ENCODE peak calls at places on chromosomes 4 and X, in four cellular contexts. One of them, this sample, is unnamed.

GRCh38 chr4:153156263-153156662 is 48.0 kb upstream of the TRIM2 start:
- DNase-seq in A549: no peak
- DNase-seq in GM12878: no peak
- DNase-seq in K562: peak; percentile 47
- DNase-seq in this sample: no peak

GRCh38 chr4:73070072-73070385 is 513 bp upstream of the COX18 start:
- DNase-seq in A549: no peak
- DNase-seq in GM12878: no peak
- DNase-seq in K562: no peak
- DNase-seq in this sample: no peak

GRCh38 chrX:23938690-23939089 is 30.9 kb downstream of the CXorf58 start:
- DNase-seq in A549: peak; percentile 29
- DNase-seq in GM12878: no peak
- DNase-seq in K562: no peak
- DNase-seq in this sample: no peak

GRCh38 chr4:158729716-158730559 is 6.7 kb upstream of the PPID start:
- DNase-seq in A549: peak; percentile 60
- DNase-seq in GM12878: peak; percentile 44
- DNase-seq in K562: no peak
- DNase-seq in this sample: peak; percentile 67

GRCh38 chr4:40916880-40917279 is 167.1 kb downstream of the NSUN7 start:
- DNase-seq in A549: peak; percentile 38
- DNase-seq in GM12878: no peak
- DNase-seq in K562: peak; percentile 55
- DNase-seq in this sample: peak; percentile 27

GRCh38 chr4:160375746-160376452 is 1273.0 kb downstream of the RAPGEF2 start:
- DNase-seq in A549: no peak
- DNase-seq in GM12878: no peak
- DNase-seq in K562: no peak
- DNase-seq in this sample: no peak

GRCh38 chrX:71532078-71532752 is 689 bp upstream of the OGT start:
- DNase-seq in A549: peak; percentile 12
- DNase-seq in GM12878: no peak
- DNase-seq in K562: no peak
- DNase-seq in this sample: no peak

GRCh38 chrX:13463608-13464007 is 105.8 kb upstream of the EGFL6 start:
- DNase-seq in A549: peak; percentile 6
- DNase-seq in GM12878: no peak
- DNase-seq in K562: no peak
- DNase-seq in this sample: no peak

GRCh38 chr4:31702291-31702690 is 982.1 kb downstream of the PCDH7 start:
- DNase-seq in A549: no peak
- DNase-seq in GM12878: no peak
- DNase-seq in K562: no peak
- DNase-seq in this sample: no peak

GRCh38 chrX:2928583-2929434 is at the start of gene ARSD:
- DNase-seq in A549: peak; percentile 97
- DNase-seq in GM12878: no peak
- DNase-seq in K562: no peak
- DNase-seq in this sample: peak; percentile 74

GRCh38 chr4:8533274-8533865 is 46.8 kb upstream of the GPR78 start:
- DNase-seq in A549: no peak
- DNase-seq in GM12878: no peak
- DNase-seq in K562: no peak
- DNase-seq in this sample: no peak

DNA sequence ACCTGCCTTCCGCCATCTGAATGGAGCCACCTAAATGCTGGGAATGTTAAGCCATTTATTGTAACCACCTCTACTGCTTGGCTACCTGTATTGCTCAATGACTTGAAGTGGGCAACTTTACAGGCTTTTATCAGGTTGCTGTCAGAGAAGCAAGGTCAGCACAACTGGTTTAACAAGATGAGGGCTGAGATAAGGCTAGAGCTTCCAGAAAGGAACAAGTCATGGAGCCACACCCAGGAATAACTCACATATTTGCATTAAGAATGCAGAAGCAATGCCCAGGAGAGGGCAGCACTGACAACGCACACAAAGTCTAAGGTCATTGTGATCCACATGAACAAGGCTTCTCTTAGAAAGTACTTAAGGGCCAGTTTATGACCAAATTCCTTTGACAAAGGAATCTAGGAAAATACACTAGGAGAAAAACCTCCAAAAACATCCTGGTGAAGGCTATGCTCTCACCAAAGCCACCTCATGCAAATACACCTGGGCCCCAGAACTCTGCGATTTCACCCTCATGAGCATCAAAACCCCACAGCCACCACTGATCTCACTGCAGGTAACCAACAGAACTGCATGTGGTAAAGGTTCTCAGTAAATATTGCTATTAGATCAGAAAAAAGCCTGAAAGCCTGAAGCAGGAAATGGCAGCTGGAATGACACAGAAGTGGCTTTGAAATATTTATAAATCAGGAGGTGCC is 15.0 kb upstream of the STS start:
- DNase-seq in A549: peak; percentile 90
- DNase-seq in GM12878: no peak
- DNase-seq in K562: peak; percentile 66
- DNase-seq in this sample: peak; percentile 80
- TF ChIP-seq CHD4 in A549: no peak
- TF ChIP-seq CHD4 in GM12878: no peak
- TF ChIP-seq CHD4 in K562: no peak
- TF ChIP-seq CHD4 in this sample: no peak

DNA sequence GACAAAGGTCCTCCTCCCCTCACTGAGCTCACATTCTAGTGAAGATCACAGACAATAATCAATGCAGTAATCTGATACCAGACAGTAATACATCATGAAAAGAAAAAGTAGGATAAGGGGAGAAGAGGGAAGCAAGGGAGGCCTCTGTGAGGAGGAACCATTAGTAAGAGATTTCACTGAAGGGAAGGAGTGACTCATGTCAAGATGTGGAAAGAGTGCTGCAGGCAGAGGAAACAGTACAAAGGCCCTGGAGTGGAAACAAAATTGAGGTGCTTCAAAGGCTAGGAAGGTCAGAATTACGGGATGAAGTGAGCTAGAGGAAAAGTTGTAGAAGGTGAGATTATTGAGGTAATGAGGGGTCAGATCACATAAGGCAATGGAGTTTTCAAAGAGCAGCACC is 38.1 kb downstream of the LAMTOR3 start:
- DNase-seq in A549: no peak
- DNase-seq in GM12878: no peak
- DNase-seq in K562: no peak
- DNase-seq in this sample: no peak
- TF ChIP-seq CHD4 in A549: no peak
- TF ChIP-seq CHD4 in GM12878: no peak
- TF ChIP-seq CHD4 in K562: no peak
- TF ChIP-seq CHD4 in this sample: no peak

DNA sequence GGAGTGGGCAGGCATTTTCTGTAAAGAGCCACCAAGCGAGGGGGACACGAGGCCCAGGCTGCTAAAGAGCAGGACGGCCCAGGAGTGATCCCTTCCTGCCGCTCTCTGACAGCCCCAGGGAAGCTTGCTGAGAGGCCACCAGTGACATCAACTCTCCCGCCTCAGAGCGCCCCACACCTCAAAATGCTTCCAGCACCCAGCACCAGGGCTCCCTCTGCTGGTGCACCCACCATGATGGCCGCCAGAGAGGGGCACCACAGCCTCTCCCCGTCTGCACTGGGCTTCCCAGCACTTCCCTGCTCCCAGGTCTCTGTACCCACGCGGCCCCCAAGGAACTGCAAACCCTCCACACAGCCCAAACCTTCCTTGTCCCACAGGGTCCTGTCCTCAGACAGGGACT is 40.4 kb downstream of the GAK start:
- DNase-seq in A549: no peak
- DNase-seq in GM12878: no peak
- DNase-seq in K562: peak; percentile 38
- DNase-seq in this sample: peak; percentile 10
- TF ChIP-seq CHD4 in A549: no peak
- TF ChIP-seq CHD4 in GM12878: no peak
- TF ChIP-seq CHD4 in K562: no peak
- TF ChIP-seq CHD4 in this sample: no peak

DNA sequence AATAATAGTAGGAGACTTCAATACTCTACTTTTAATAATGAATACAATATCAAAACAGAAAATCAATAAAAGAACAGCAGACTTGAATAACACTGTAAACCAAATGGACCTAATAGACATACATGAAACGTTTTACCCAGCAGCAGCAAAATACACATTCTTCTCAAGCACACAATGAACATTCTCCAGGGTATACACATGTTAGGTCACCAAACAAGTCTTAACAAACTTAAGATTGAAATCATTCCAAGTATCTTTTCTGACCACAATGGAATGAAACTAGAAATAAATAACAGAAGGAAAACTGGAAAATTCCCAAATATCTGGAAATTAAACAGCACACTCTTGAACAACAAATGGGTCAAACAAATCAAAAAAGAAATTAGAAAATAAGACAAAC is 145.0 kb upstream of the CT83 start:
- DNase-seq in A549: no peak
- DNase-seq in GM12878: no peak
- DNase-seq in K562: no peak
- DNase-seq in this sample: no peak
- TF ChIP-seq CHD4 in A549: no peak
- TF ChIP-seq CHD4 in GM12878: no peak
- TF ChIP-seq CHD4 in K562: no peak
- TF ChIP-seq CHD4 in this sample: no peak

GRCh38 chr4:20253799-20254409 is 2.2 kb downstream of the SLIT2 start:
- DNase-seq in A549: no peak
- DNase-seq in GM12878: no peak
- DNase-seq in K562: no peak
- DNase-seq in this sample: no peak
- TF ChIP-seq CHD4 in A549: no peak
- TF ChIP-seq CHD4 in GM12878: no peak
- TF ChIP-seq CHD4 in K562: no peak
- TF ChIP-seq CHD4 in this sample: no peak

GRCh38 chrX:134625315-134625718 is 33.0 kb downstream of the PLAC1 start:
- DNase-seq in A549: no peak
- DNase-seq in GM12878: no peak
- DNase-seq in K562: no peak
- DNase-seq in this sample: no peak

GRCh38 chrX:134622813-134623185 is 35.5 kb downstream of the PLAC1 start:
- DNase-seq in A549: no peak
- DNase-seq in GM12878: no peak
- DNase-seq in K562: no peak
- DNase-seq in this sample: no peak

GRCh38 chrX:134622056-134622812 is 36.0 kb downstream of the PLAC1 start:
- DNase-seq in A549: peak; percentile 37
- DNase-seq in GM12878: peak; percentile 35
- DNase-seq in K562: peak; percentile 21
- DNase-seq in this sample: no peak

GRCh38 chrX:134623293-134624045 is 34.8 kb downstream of the PLAC1 start:
- DNase-seq in A549: no peak
- DNase-seq in GM12878: no peak
- DNase-seq in K562: no peak
- DNase-seq in this sample: no peak

GRCh38 chrX:134624046-134624430 is 34.2 kb downstream of the PLAC1 start:
- DNase-seq in A549: no peak
- DNase-seq in GM12878: no peak
- DNase-seq in K562: no peak
- DNase-seq in this sample: peak; percentile 24
- TF ChIP-seq CHD4 in A549: no peak
- TF ChIP-seq CHD4 in GM12878: no peak
- TF ChIP-seq CHD4 in K562: no peak
- TF ChIP-seq CHD4 in this sample: no peak

GRCh38 chrX:9604111-9604907 is 139.5 kb downstream of the TBL1X start:
- DNase-seq in A549: no peak
- DNase-seq in GM12878: no peak
- DNase-seq in K562: no peak
- DNase-seq in this sample: no peak
- TF ChIP-seq CHD4 in A549: no peak
- TF ChIP-seq CHD4 in GM12878: no peak
- TF ChIP-seq CHD4 in K562: no peak
- TF ChIP-seq CHD4 in this sample: no peak

This sample was measured in HepG2.